ENCODE peak calls at places on chromosomes 7 and 10, in nine cellular contexts. J is GM12891, H is transverse colon, E is GM12878, M is stomach, U is GM23338, P is HCT116, K is HL-60, B is HepG2. L is an unnamed sample.

GRCh38 chr7:141301544-141301943 is 227.7 kb downstream of the TMEM178B start:
- DNase-seq in M (no peak), H (no peak), E (no peak), U (no peak), P (no peak), J (no peak), B (no peak), K (no peak), L (no peak)

GRCh38 chr7:153354071-153354470 is 594.5 kb downstream of the ACTR3B start:
- DNase-seq in P (no peak), J (no peak), U (no peak), H (no peak), B (no peak), K (peak), E (no peak), M (no peak), L (no peak)

GRCh38 chr7:34247468-34247867 is 342.1 kb downstream of the BMPER start:
- DNase-seq in P (no peak), U (no peak), K (peak), E (no peak), M (no peak), H (no peak), B (no peak), J (no peak), L (no peak)

GRCh38 chr10:35813219-35813618 is 171.1 kb upstream of the FZD8 start:
- DNase-seq in K (no peak), H (no peak), E (no peak), M (no peak), J (no peak), U (no peak), B (no peak), P (no peak), L (no peak)

GRCh38 chr10:60123668-60124067 is 217.3 kb upstream of the CCDC6 start:
- DNase-seq in B (no peak), M (no peak), U (no peak), J (no peak), K (no peak), E (no peak), P (no peak), H (no peak), L (no peak)

GRCh38 chr10:10007972-10008371 is 1009.7 kb upstream of the CELF2 start:
- DNase-seq in M (no peak), U (no peak), J (no peak), P (no peak), H (no peak), B (no peak), E (no peak), K (no peak), L (no peak)

GRCh38 chr10:131728829-131729228 is 172.0 kb upstream of the PPP2R2D start:
- DNase-seq in P (no peak), M (peak), U (no peak), H (no peak), E (no peak), B (no peak), K (no peak), J (no peak), L (no peak)

GRCh38 chr10:3248526-3249255 is 76.1 kb upstream of the PITRM1 start:
- DNase-seq in J (no peak), B (no peak), P (peak), E (no peak), K (no peak), H (no peak), U (no peak), M (no peak), L (no peak)

GRCh38 chr7:129370812-129371211 is 63.4 kb upstream of the STRIP2 start:
- DNase-seq in B (no peak), P (no peak), H (no peak), E (no peak), U (peak), J (no peak), M (no peak), K (no peak), L (no peak)

GRCh38 chr10:63929826-63930467 is 408.7 kb downstream of the REEP3 start:
- DNase-seq in E (no peak), J (no peak), B (no peak), M (no peak), P (no peak), U (no peak), H (no peak), K (no peak), L (no peak)

GRCh38 chr7:74051193-74051592 is 23.2 kb downstream of the ELN start:
- DNase-seq in M (no peak), U (no peak), H (no peak), B (no peak), P (no peak), J (no peak), E (no peak), K (no peak), L (no peak)

GRCh38 chr7:128963327-128963757 is 25.6 kb downstream of the IRF5 start:
- DNase-seq in P (no peak), U (no peak), B (no peak), K (no peak), M (no peak), J (no peak), H (no peak), E (peak), L (no peak)

GRCh38 chr10:133346413-133346812 is 760 bp upstream of the PRAP1 start:
- DNase-seq in H (no peak), M (no peak), P (no peak), U (peak), E (no peak), B (no peak), K (no peak), J (no peak), L (no peak)

GRCh38 chr10:130215918-130216205 is 79.7 kb downstream of the GLRX3 start:
- DNase-seq in H (no peak), M (no peak), P (no peak), E (no peak), J (no peak), B (no peak), U (no peak), K (no peak), L (no peak)

GRCh38 chr7:26620352-26620751 is 244.0 kb downstream of the SKAP2 start:
- DNase-seq in J (no peak), E (no peak), M (no peak), U (peak), B (peak), K (no peak), P (peak), H (no peak), L (no peak)

GRCh38 chr7:30815016-30815854 is 44.0 kb downstream of the MINDY4 start:
- DNase-seq in B (no peak), K (no peak), M (no peak), J (no peak), E (no peak), P (no peak), H (no peak), U (no peak), L (peak)

GRCh38 chr7:119270045-119270464 is 1002.9 kb upstream of the KCND2 start:
- DNase-seq in H (peak), J (peak), U (peak), E (no peak), M (peak), B (peak), P (peak), K (peak), L (no peak)

GRCh38 chr7:124688991-124689390 is 76.6 kb downstream of the GPR37 start:
- DNase-seq in J (no peak), B (no peak), K (no peak), E (no peak), H (no peak), M (no peak), P (no peak), U (no peak), L (no peak)

GRCh38 chr7:100066953-100067352 is 14.6 kb downstream of the ZNF3 start:
- DNase-seq in H (no peak), M (no peak), P (no peak), U (no peak), K (no peak), B (no peak), E (no peak), J (no peak), L (no peak)

GRCh38 chr7:100061518-100062193 is 12.1 kb downstream of the ZSCAN21 start:
- DNase-seq in K (no peak), U (no peak), M (no peak), E (no peak), J (no peak), B (no peak), H (no peak), P (no peak), L (no peak)

GRCh38 chr7:100063376-100063775 is 13.8 kb downstream of the ZSCAN21 start:
- DNase-seq in M (no peak), K (no peak), H (no peak), B (no peak), J (no peak), E (no peak), P (no peak), U (no peak), L (no peak)

GRCh38 chr7:100064162-100064561 is 14.6 kb downstream of the ZSCAN21 start:
- DNase-seq in E (no peak), U (no peak), J (no peak), P (no peak), B (no peak), M (no peak), H (no peak), K (no peak), L (no peak)

DNA sequence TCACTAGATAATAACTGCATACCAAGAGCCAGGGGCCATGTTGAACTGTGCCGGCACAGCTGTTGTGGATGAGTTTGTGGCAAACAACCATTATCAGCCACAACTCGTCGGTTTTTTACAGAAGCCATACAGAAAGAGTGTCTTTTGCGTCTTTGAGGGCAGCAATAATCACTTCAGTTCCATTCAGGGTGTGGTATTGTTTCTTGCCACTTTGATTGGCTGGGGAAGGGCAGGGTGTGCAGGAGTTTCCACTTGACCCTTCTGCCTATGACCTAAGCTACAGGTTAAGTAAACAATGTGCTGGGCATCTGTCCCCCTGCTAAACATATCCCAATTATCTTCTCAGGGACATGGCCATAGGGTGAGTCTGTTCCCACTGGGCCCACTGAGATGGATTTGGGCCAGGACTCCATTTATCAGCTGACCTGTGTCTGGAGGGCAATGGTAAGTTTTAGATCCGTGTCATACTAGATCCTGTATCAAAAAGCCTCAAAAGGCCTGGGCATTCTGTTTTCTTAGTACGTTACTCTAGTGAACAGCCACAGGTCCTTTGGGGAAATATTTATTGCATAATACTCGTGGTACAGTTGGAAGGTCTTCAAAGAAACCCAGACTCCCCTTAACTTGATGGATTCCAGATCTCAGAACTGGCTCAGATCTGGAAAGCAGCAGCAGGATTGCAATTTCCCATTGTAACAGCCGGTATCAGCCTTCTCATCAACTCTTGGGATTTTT is 15.9 kb downstream of the ZNF3 start:
- DNase-seq in E (no peak), M (no peak), B (no peak), K (no peak), U (no peak), P (no peak), J (no peak), H (no peak), L (no peak)
- TF ChIP-seq POLR2AphosphoS5 in E (no peak), M (peak), B (no peak), K (no peak), U (peak), P (no peak), J (no peak), H (peak), L (peak)

DNA sequence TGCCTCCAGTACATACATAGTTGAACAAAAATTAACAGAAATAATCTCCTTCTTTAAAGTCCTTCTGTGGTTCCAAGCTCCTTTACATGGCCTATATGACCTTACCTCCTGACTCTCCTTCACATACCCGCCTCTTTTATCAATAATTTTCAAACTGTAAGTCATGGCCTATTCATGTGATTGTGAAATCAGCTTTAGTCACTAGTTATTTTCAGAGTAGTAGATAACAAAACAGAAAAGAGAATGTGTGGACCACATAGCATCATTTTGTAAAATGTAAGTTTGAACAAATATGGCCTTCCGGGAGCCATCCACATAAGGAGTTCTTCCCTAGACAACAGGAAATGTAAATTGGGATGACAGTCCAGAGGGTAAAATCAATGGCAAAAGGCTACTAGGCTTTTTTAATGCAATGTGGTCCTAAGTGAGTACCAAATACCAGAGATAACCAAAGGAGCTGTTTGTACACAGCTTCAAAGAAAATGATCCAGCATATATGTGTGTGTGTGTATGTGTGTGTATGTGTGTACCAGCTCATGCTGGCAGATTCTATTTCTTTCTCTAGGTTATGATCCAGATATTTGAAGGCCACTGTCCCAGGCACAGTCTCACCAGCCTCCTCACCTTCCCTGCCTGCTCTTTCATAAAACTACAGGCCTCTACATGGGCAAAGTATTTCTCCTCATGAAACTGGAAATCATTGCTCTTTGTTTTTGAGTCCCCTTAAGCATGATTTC is 12.3 kb upstream of the FAM133B start:
- DNase-seq in B (peak), U (no peak), E (no peak), H (no peak), M (no peak), K (no peak), P (no peak), J (no peak), L (no peak)
- TF ChIP-seq POLR2AphosphoS5 in B (no peak), U (no peak), E (no peak), H (no peak), M (no peak), K (peak), P (no peak), J (no peak), L (no peak)

GRCh38 chr7:107777702-107778101 is 25.3 kb downstream of the SLC26A3 start:
- DNase-seq in P (no peak), B (no peak), K (no peak), J (no peak), U (no peak), H (peak), E (no peak), M (no peak), L (no peak)
- TF ChIP-seq POLR2AphosphoS5 in P (no peak), B (no peak), K (no peak), J (no peak), U (no peak), H (peak), E (no peak), M (no peak), L (no peak)

GRCh38 chr7:91264083-91264923 is at the start of gene FZD1:
- DNase-seq in M (peak), P (peak), E (peak), U (peak), K (peak), J (peak), B (peak), H (peak), L (peak)
- TF ChIP-seq POLR2AphosphoS5 in M (peak), P (peak), E (no peak), U (no peak), K (peak), J (no peak), B (no peak), H (peak), L (peak)

GRCh38 chr7:99953649-99954048 is 22.2 kb downstream of the AZGP1 start:
- DNase-seq in M (no peak), B (no peak), U (no peak), P (no peak), K (peak), H (no peak), J (no peak), E (no peak), L (no peak)
- TF ChIP-seq POLR2AphosphoS5 in M (no peak), B (no peak), U (no peak), P (no peak), K (no peak), H (no peak), J (no peak), E (no peak), L (no peak)

DNA sequence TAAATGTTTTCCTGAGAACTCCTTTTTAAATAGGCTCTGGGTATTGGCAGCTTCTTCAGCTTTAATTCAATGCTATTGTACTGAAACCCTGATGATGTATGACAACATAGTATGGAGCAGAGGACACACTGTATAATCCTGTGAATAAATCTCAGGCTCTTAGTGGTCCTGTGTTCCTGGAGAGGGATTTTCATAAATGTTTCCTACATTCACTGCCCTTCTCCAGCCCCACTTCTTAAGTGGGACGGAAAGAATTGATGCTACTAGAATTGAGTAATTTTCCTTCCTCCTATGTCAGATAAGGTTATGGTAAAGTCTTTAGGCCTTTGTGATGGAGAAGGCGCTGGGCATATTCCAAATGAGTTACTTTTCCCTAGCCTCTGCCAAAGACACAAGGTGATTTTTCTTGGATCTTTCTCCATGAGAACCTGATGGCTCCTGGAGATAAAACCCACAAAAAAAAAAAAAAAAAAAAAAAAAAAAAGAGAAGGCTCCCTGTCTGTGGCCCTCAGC is 779.4 kb downstream of the TNS3 start:
- DNase-seq in U (no peak), J (no peak), H (no peak), K (no peak), E (no peak), B (no peak), M (no peak), P (no peak), L (no peak)
- TF ChIP-seq POLR2AphosphoS5 in U (no peak), J (no peak), H (no peak), K (no peak), E (no peak), B (no peak), M (no peak), P (no peak), L (no peak)